ENCODE peak calls at places on chromosome 7, in six cellular contexts. Q is HCT116, N is HEK293T, J is GM12878, U is K562, M is HepG2. R is an unnamed sample.

GRCh38 chr7:47392241-47392759 is 189.6 kb downstream of the TNS3 start:
- DNase-seq in N (no peak), Q (no peak), M (no peak), J (no peak), U (peak), R (no peak)

GRCh38 chr7:143263266-143264195 is at the start of gene GSTK1:
- DNase-seq in J (peak), N (peak), Q (peak), M (peak), U (peak), R (peak)

GRCh38 chr7:96308253-96308949 is 13.5 kb downstream of the SLC25A13 start:
- DNase-seq in M (peak), U (peak), Q (no peak), N (no peak), J (no peak), R (peak)

GRCh38 chr7:44132039-44132438 is 8.7 kb upstream of the POLD2 start:
- DNase-seq in J (no peak), U (no peak), M (no peak), Q (no peak), N (no peak), R (no peak)

GRCh38 chr7:47314248-47314647 is 267.7 kb downstream of the TNS3 start:
- DNase-seq in N (no peak), J (no peak), Q (no peak), U (no peak), M (no peak), R (no peak)

GRCh38 chr7:55272328-55272727 is 92.8 kb upstream of the LANCL2 start:
- DNase-seq in N (no peak), U (no peak), M (no peak), Q (no peak), J (no peak), R (no peak)

GRCh38 chr7:33707427-33707826 is 197.9 kb upstream of the BMPER start:
- DNase-seq in J (no peak), U (no peak), Q (no peak), N (no peak), M (no peak), R (no peak)

GRCh38 chr7:37311282-37311868 is 137.3 kb downstream of the ELMO1 start:
- DNase-seq in J (no peak), U (no peak), M (no peak), N (no peak), Q (no peak), R (no peak)

GRCh38 chr7:37510043-37510634 is 61.5 kb upstream of the ELMO1 start:
- DNase-seq in U (peak), N (peak), J (no peak), Q (no peak), M (peak), R (no peak)

GRCh38 chr7:128879939-128880746 is 17.5 kb downstream of the ATP6V1F start:
- DNase-seq in N (peak), M (peak), Q (no peak), J (no peak), U (peak), R (peak)

GRCh38 chr7:30453859-30454258 is 24.7 kb downstream of the NOD1 start:
- DNase-seq in N (no peak), J (no peak), Q (no peak), M (no peak), U (no peak), R (no peak)

GRCh38 chr7:2109936-2110585 is 122.7 kb downstream of the MAD1L1 start:
- DNase-seq in J (peak), U (peak), M (peak), Q (peak), N (no peak), R (no peak)

GRCh38 chr7:41189866-41190265 is 513.0 kb downstream of the INHBA start:
- DNase-seq in N (no peak), J (no peak), M (no peak), U (no peak), Q (peak), R (no peak)

GRCh38 chr7:108094933-108095710 is 35.0 kb downstream of the LAMB4 start:
- DNase-seq in M (peak), J (no peak), N (no peak), U (no peak), Q (no peak), R (no peak)

GRCh38 chr7:105871142-105871541 is 5.3 kb downstream of the ATXN7L1 start:
- DNase-seq in U (no peak), J (no peak), N (no peak), Q (peak), M (no peak), R (no peak)

GRCh38 chr7:79091661-79092060 is 361.8 kb downstream of the MAGI2 start:
- DNase-seq in Q (no peak), J (no peak), N (no peak), M (no peak), U (no peak), R (no peak)

GRCh38 chr7:127678330-127678729 is 26.3 kb downstream of the SND1 start:
- DNase-seq in M (no peak), J (no peak), Q (no peak), U (no peak), N (no peak), R (no peak)

GRCh38 chr7:123023126-123023525 is 27.6 kb upstream of the TAS2R16 start:
- DNase-seq in N (no peak), M (no peak), U (no peak), J (no peak), Q (no peak), R (no peak)

GRCh38 chr7:50507898-50508470 is 57.2 kb downstream of the DDC start:
- DNase-seq in U (peak), Q (no peak), N (no peak), J (no peak), M (no peak), R (no peak)

DNA sequence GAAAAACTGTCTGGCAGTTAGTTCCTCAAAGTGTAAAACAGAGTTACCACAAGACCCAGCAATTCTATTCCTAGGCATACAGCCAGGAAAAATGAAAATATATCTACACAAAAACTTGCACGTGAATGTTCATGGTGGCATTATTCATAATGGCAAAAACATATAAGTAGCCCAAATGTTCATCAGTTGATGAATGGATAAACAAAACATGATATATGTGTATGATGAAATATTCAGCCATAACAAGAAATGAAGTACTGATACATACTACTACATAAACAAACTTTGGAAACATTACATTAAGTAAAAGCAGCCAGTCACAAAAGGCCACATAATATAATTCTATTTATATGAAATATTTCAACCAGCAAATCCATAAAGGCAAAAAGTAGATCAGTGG is 83.4 kb downstream of the BRAF start:
- DNase-seq in N (no peak), J (no peak), U (no peak), M (no peak), Q (no peak), R (no peak)
- TF ChIP-seq SP1 in N (no peak), J (no peak), U (no peak), M (no peak), Q (no peak), R (no peak)

DNA sequence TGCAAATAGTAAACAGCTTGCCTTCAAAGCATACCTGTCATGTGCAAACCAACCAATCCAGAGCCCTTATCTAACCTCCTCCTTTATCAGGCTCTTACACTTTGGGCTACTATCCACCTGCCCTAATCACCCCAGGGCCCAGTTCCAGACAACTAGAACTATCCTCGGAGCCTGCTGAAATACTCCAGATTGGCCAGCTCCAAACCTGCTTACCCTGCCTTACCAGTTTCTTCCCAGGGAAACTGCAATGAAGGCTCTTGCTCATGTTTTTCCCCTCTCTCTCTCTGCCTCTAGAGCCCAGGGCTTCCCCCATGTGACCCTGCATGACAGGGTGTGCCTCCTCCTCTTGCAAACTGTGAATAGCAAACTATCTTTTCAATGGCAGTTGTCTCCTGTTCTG is 81.4 kb upstream of the CAPZA2 start:
- DNase-seq in J (no peak), N (no peak), U (no peak), Q (no peak), M (no peak), R (peak)
- TF ChIP-seq SP1 in J (no peak), N (no peak), U (no peak), Q (peak), M (no peak), R (no peak)

GRCh38 chr7:111958431-111958830 is 247.8 kb downstream of the DOCK4 start:
- DNase-seq in M (no peak), Q (no peak), U (no peak), N (no peak), J (no peak), R (no peak)

GRCh38 chr7:111954056-111954455 is 252.1 kb downstream of the DOCK4 start:
- DNase-seq in J (no peak), N (no peak), M (no peak), U (no peak), Q (no peak), R (no peak)

GRCh38 chr7:111954474-111955311 is 251.5 kb downstream of the DOCK4 start:
- DNase-seq in J (no peak), Q (no peak), M (no peak), N (no peak), U (peak), R (no peak)

GRCh38 chr7:111951027-111951426 is 255.2 kb downstream of the DOCK4 start:
- DNase-seq in M (no peak), N (no peak), J (no peak), U (no peak), Q (no peak), R (no peak)

GRCh38 chr7:111953611-111954010 is 252.6 kb downstream of the DOCK4 start:
- DNase-seq in Q (no peak), U (no peak), N (no peak), J (peak), M (peak), R (no peak)
- TF ChIP-seq SP1 in Q (no peak), U (no peak), N (no peak), J (no peak), M (no peak), R (no peak)

GRCh38 chr7:28988091-28988490 is 30.0 kb upstream of the TRIL start:
- DNase-seq in J (no peak), N (no peak), U (no peak), M (no peak), Q (no peak), R (no peak)
- TF ChIP-seq SP1 in J (no peak), N (no peak), U (no peak), M (no peak), Q (no peak), R (no peak)

GRCh38 chr7:85185355-85186082 is 1.3 kb downstream of the SEMA3D start:
- DNase-seq in M (no peak), J (no peak), U (no peak), Q (no peak), N (peak), R (peak)
- TF ChIP-seq SP1 in M (no peak), J (no peak), U (no peak), Q (no peak), N (no peak), R (no peak)

GRCh38 chr7:70459546-70459945 is 672.4 kb upstream of the GALNT17 start:
- DNase-seq in Q (no peak), M (no peak), U (no peak), N (no peak), J (no peak), R (no peak)

GRCh38 chr7:70460066-70460465 is 671.9 kb upstream of the GALNT17 start:
- DNase-seq in N (no peak), Q (no peak), U (no peak), J (no peak), M (no peak), R (no peak)

GRCh38 chr7:70456729-70457128 is 675.2 kb upstream of the GALNT17 start:
- DNase-seq in N (no peak), M (no peak), J (no peak), U (no peak), Q (no peak), R (no peak)

GRCh38 chr7:70457477-70458194 is 674.3 kb upstream of the GALNT17 start:
- DNase-seq in M (no peak), N (no peak), Q (no peak), U (no peak), J (no peak), R (no peak)

DNA sequence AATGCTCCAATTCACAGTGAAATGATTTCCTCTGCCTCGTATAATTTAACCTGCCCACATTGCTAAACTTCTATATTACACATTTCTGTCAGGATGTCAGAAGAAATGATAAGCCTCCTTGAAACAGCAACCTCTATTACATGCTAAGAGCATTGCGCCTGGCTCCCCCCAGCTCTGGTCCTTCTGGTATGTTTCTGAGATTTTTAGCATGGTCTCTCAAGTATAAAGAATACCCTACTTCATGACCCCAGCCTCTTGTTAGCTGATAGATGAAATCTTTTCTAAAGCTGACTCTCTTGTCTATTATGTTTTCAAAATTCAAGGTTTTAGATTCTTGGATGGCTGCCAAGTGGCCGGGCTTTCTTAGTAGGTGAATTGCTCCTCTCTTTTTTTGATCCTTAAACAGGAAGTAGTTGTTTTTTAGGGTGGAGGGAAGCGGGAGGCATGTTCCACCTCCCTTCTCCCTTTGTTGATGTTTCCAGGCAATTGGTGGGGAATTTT is 673.7 kb upstream of the GALNT17 start:
- DNase-seq in J (no peak), M (no peak), Q (no peak), N (no peak), U (peak), R (no peak)
- TF ChIP-seq SP1 in J (no peak), M (no peak), Q (no peak), N (no peak), U (no peak), R (no peak)

R was measured in WTC11.